ENCODE peak calls at places on chromosomes 7 and 10, in nine cellular contexts. O is choroid plexus epithelial cell, J is neural crest cell, P is Calu3, U is Caco-2, A is fibroblast of pulmonary artery, K is heart right ventricle, M is HFFc6, R is cardiac muscle cell. L is an unnamed sample.

GRCh38 chr7:108291791-108292440 is 161.8 kb upstream of the LAMB4 start:
- DNase-seq in K (no peak), J (no peak), P (no peak), M (no peak), R (no peak), A (peak), U (no peak), O (no peak), L (no peak)

GRCh38 chr10:62394556-62395018 is 20.4 kb downstream of the ZNF365 start:
- DNase-seq in A (no peak), K (no peak), U (no peak), R (no peak), P (no peak), J (no peak), O (no peak), M (no peak), L (no peak)

GRCh38 chr7:147567043-147567442 is 1023.5 kb upstream of the C7orf33 start:
- DNase-seq in R (no peak), M (no peak), P (no peak), K (no peak), J (no peak), A (no peak), U (no peak), O (no peak), L (no peak)

GRCh38 chr10:106636781-106637491 is 527.6 kb downstream of the SORCS1 start:
- DNase-seq in K (no peak), P (no peak), R (no peak), J (no peak), O (no peak), M (no peak), A (no peak), U (no peak), L (no peak)

GRCh38 chr7:99359465-99360154 is 14.9 kb upstream of the ARPC1B start:
- DNase-seq in K (no peak), O (no peak), P (no peak), J (no peak), M (no peak), U (peak), A (no peak), R (no peak), L (no peak)

GRCh38 chr10:28418069-28418468 is 114.8 kb upstream of the WAC start:
- DNase-seq in M (no peak), P (no peak), R (no peak), U (no peak), K (no peak), A (no peak), J (no peak), O (no peak), L (no peak)

GRCh38 chr10:58992830-58993460 is 183.5 kb upstream of the PHYHIPL start:
- DNase-seq in J (no peak), U (no peak), O (no peak), A (no peak), K (no peak), R (no peak), M (no peak), P (no peak), L (no peak)

GRCh38 chr7:47266799-47267198 is 315.1 kb downstream of the TNS3 start:
- DNase-seq in A (no peak), K (no peak), M (no peak), O (peak), U (peak), P (peak), J (no peak), R (no peak), L (no peak)

GRCh38 chr7:42982604-42983115 is 50.5 kb downstream of the MRPL32 start:
- DNase-seq in M (no peak), O (no peak), R (no peak), K (no peak), A (no peak), P (no peak), U (no peak), J (no peak), L (no peak)

GRCh38 chr7:47080816-47081215 is 501.1 kb downstream of the TNS3 start:
- DNase-seq in U (no peak), K (no peak), R (no peak), P (no peak), J (no peak), O (peak), M (peak), A (no peak), L (no peak)

GRCh38 chr7:122535086-122535485 is 163.8 kb downstream of the RNF133 start:
- DNase-seq in U (no peak), P (no peak), J (no peak), R (no peak), K (no peak), O (no peak), A (no peak), M (no peak), L (no peak)

GRCh38 chr10:17454181-17454800 is at the start of gene ST8SIA6:
- DNase-seq in O (peak), P (peak), R (peak), M (peak), K (peak), A (peak), J (peak), U (peak), L (peak)

GRCh38 chr10:79027147-79028055 is 41.4 kb upstream of the ZMIZ1 start:
- DNase-seq in M (no peak), U (no peak), O (no peak), K (no peak), P (no peak), J (no peak), R (no peak), A (no peak), L (no peak)

GRCh38 chr10:19119191-19119590 is 70.6 kb downstream of the MALRD1 start:
- DNase-seq in R (no peak), K (no peak), A (no peak), O (no peak), U (no peak), M (no peak), J (no peak), P (no peak), L (no peak)

DNA sequence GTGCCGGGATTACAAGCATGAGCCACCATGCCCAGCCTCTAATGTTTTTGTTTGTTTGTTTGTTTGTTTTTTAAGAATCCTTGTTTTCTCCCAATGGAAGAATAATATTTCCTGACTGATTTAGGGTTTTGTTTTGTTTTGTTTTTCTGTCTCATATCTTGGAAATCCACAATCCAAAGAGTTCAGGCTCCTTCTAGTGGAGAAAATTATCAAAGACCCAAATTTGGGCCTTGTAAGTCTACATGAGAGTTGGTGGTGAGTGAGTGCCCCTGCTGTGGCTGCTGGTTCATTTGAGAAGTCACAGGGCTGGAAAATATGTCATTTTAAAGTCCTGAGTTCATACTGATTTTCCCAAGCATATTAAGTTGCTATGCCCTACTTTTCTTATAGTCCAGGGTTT is 33.5 kb upstream of the KLHL7 start:
- DNase-seq in O (peak), U (no peak), A (peak), K (no peak), P (no peak), M (peak), J (no peak), R (peak), L (no peak)
- TF ChIP-seq CTCF in O (peak), U (peak), A (peak), K (no peak), P (no peak), M (peak), J (no peak), R (peak), L (no peak)

GRCh38 chr10:30389543-30389942 is 40.5 kb upstream of the MTPAP start:
- DNase-seq in R (no peak), K (no peak), U (no peak), J (no peak), O (no peak), P (no peak), A (no peak), M (no peak), L (no peak)

GRCh38 chr10:30386801-30387588 is 37.9 kb upstream of the MTPAP start:
- DNase-seq in P (no peak), J (no peak), K (no peak), O (no peak), R (no peak), U (no peak), A (no peak), M (peak), L (no peak)

GRCh38 chr10:30390207-30390606 is 41.1 kb upstream of the MTPAP start:
- DNase-seq in O (no peak), K (no peak), J (no peak), M (no peak), U (no peak), A (no peak), P (no peak), R (no peak), L (no peak)

GRCh38 chr10:30384791-30385201 is 35.7 kb upstream of the MTPAP start:
- DNase-seq in J (peak), P (peak), A (peak), R (peak), M (peak), U (peak), O (peak), K (no peak), L (peak)

DNA sequence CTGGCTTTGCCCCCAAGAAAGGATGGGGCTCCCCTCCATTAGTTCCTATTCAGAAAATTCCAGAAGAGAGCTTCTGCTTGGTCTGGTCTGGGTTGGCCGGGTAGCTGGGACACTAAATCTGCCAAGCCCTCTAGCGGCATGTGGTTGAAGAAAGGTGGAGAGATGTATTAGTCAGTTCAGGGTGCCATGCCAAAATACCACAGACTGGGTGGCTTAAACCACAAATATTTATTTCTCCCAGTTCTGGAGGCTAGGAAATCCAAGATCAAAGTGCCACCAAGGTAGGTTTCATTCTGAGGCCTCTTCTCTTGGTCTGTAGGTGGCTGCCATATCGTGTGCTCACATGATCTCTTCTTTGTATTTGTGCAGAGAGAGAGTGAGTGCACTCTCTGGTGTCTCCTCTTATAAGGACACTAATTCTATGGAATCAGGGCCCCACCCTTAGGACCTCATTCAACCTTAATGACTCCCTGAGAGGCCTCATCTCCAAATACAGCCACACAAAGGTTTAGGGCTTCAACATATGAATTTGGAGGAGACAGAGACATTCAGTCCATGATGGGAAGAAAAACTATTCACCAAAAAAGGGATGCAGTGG is 38.7 kb upstream of the MTPAP start:
- DNase-seq in M (peak), O (no peak), J (no peak), R (no peak), P (peak), K (no peak), A (no peak), U (no peak), L (no peak)
- TF ChIP-seq CTCF in M (peak), O (no peak), J (no peak), R (no peak), P (peak), K (no peak), A (no peak), U (no peak), L (no peak)

GRCh38 chr10:91820144-91820543 is 21.9 kb downstream of the TNKS2 start:
- DNase-seq in R (no peak), U (no peak), P (no peak), M (no peak), A (peak), K (no peak), O (peak), J (no peak), L (no peak)

GRCh38 chr10:91829268-91829667 is 31.0 kb downstream of the TNKS2 start:
- DNase-seq in P (no peak), A (no peak), K (no peak), O (no peak), M (no peak), J (no peak), R (no peak), U (no peak), L (no peak)

GRCh38 chr10:91824076-91824475 is 25.9 kb downstream of the TNKS2 start:
- DNase-seq in K (no peak), M (no peak), U (no peak), P (no peak), A (no peak), R (no peak), J (no peak), O (no peak), L (no peak)
- TF ChIP-seq CTCF in K (no peak), M (no peak), U (no peak), P (no peak), A (no peak), R (no peak), J (no peak), O (no peak), L (no peak)

GRCh38 chr10:101140950-101141621 is 10.0 kb downstream of the TLX1 start:
- DNase-seq in R (no peak), M (no peak), A (no peak), O (no peak), U (no peak), J (no peak), K (no peak), P (no peak), L (no peak)

GRCh38 chr10:101143354-101143648 is 12.2 kb downstream of the TLX1 start:
- DNase-seq in R (no peak), K (no peak), O (no peak), A (no peak), J (no peak), P (no peak), M (no peak), U (no peak), L (no peak)

GRCh38 chr10:101144053-101144452 is 13.0 kb downstream of the TLX1 start:
- DNase-seq in K (no peak), U (no peak), O (no peak), P (no peak), A (no peak), M (no peak), R (no peak), J (no peak), L (no peak)

GRCh38 chr10:101141622-101142532 is 10.8 kb downstream of the TLX1 start:
- DNase-seq in P (peak), A (peak), U (peak), R (peak), K (peak), M (peak), J (peak), O (peak), L (peak)

DNA sequence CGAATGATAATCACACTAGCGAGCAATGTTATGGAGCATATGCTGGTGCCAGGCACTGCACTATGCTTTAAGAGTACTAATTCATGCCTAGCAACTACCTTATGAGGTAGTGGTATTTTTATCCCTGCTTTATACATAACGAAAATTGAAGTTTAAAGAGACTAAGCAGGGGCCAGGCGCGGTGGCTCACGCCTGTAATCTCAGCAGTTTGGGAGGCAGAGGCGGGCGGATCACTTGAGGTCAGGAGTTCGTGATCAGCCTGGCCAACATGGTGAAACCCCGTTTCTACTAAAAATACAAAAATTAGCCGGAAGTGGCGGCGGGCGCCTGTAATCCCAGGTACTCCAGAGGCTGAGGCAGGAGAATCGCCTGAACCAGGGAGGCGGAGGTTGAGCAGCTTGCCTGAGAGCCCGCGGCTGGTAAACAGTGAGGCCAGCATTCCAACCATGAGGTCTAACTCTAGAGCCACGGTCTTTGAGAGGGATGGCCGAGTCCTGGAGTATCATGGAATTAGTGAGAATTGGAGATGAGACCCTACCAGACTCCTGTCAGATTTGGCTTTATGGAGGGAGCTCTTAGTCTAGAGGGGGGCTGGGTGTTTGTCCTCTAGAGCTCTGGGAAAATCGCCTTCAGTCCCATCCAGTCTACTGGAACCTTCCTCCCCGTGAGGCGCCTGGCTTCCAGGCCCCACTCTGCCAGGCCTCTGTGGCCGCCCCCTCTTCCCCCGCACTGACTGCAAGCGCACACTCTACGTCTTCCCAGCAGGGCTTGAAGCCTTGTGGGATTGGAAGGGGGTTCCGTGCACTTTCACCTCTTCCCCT is 11.6 kb downstream of the TLX1 start:
- DNase-seq in P (no peak), K (no peak), J (no peak), M (no peak), A (no peak), O (no peak), U (no peak), R (no peak), L (no peak)
- TF ChIP-seq CTCF in P (no peak), K (no peak), J (no peak), M (peak), A (no peak), O (no peak), U (no peak), R (no peak), L (peak)

GRCh38 chr10:117431160-117431559 is 55.9 kb upstream of the PDZD8 start:
- DNase-seq in O (peak), U (peak), A (no peak), M (peak), P (no peak), K (no peak), R (no peak), J (no peak), L (no peak)
- TF ChIP-seq CTCF in O (peak), U (peak), A (no peak), M (peak), P (no peak), K (no peak), R (no peak), J (peak), L (no peak)

DNA sequence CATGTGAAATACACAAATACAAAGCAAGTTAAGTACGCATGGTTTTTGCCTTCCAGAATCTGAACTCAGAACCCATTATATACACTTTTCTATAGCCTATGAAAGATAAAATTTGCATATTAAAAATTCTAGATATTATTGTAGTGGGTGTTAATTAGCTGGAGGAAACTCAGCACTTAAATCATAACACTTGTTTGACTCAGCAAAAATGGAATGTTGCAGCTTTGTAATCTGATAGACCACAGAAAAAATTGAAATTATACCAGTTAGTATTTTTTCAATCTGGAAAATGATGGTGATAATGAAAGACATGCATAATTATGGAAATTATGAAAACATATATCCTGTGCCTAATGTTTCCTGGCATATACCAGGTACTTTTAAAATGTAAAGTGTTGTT is 490.2 kb upstream of the SEMA3A start:
- DNase-seq in U (no peak), M (no peak), R (no peak), J (no peak), A (no peak), O (no peak), K (no peak), P (no peak), L (no peak)
- TF ChIP-seq CTCF in U (no peak), M (no peak), R (no peak), J (no peak), A (no peak), O (no peak), K (no peak), P (no peak), L (no peak)